ENCODE peak calls at places on chromosomes 4 and X, in seven cellular contexts. E, X, U, O, T, B and R are unnamed samples.
A peak's percentile ranks its signal among the peaks of the same experiment; 100 is the strongest.

GRCh38 chr4:70992354-70992753 is 1.1 kb upstream of the DCK start:
- DNase-seq in T (no peak), B (no peak), E (no peak), X (no peak), U (peak; percentile 23), O (no peak), R (no peak)

GRCh38 chrX:107686792-107687191 is 58.5 kb downstream of the PRPS1 start:
- DNase-seq in X (no peak), O (no peak), U (no peak), B (no peak), E (no peak), T (no peak), R (no peak)

GRCh38 chrX:144219035-144219434 is 335.2 kb downstream of the UBE2NL start:
- DNase-seq in T (peak; percentile 9), E (no peak), X (no peak), U (no peak), O (no peak), B (no peak), R (no peak)

GRCh38 chr4:97987019-97987648 is 156.1 kb downstream of the STPG2 start:
- DNase-seq in T (no peak), U (peak; percentile 44), B (no peak), E (peak; percentile 15), X (peak; percentile 41), O (no peak), R (peak; percentile 4)

GRCh38 chr4:5956285-5957021 is 61.8 kb downstream of the C4orf50 start:
- DNase-seq in U (no peak), B (no peak), O (no peak), E (peak; percentile 87), T (no peak), X (peak; percentile 43), R (peak; percentile 11)

GRCh38 chrX:134374294-134374693 is 85.7 kb upstream of the HPRT1 start:
- DNase-seq in E (no peak), X (no peak), B (no peak), T (no peak), U (no peak), O (no peak), R (no peak)

GRCh38 chrX:31590581-31591113 is 518.8 kb upstream of the FTHL17 start:
- DNase-seq in X (no peak), E (no peak), T (no peak), O (peak; percentile 6), B (no peak), U (no peak), R (peak; percentile 0)

GRCh38 chrX:151699746-151700145 is 4.5 kb downstream of the PRRG3 start:
- DNase-seq in B (no peak), E (no peak), T (no peak), O (no peak), X (no peak), U (no peak), R (no peak)

GRCh38 chr4:134313591-134313990 is 112.0 kb upstream of the PABPC4L start:
- DNase-seq in X (no peak), O (no peak), T (no peak), U (no peak), B (no peak), E (no peak), R (no peak)

GRCh38 chr4:72319596-72319995 is 249.4 kb downstream of the ADAMTS3 start:
- DNase-seq in U (no peak), O (no peak), X (no peak), T (no peak), E (no peak), B (no peak), R (no peak)

GRCh38 chrX:134024686-134025377 is 39.4 kb upstream of the GPC3 start:
- DNase-seq in X (no peak), U (no peak), B (no peak), E (no peak), T (no peak), O (no peak), R (no peak)

GRCh38 chr4:42655921-42656735 is 777 bp downstream of the ATP8A1 start:
- DNase-seq in U (no peak), B (no peak), O (no peak), E (no peak), X (peak; percentile 69), T (no peak), R (peak; percentile 1)

GRCh38 chrX:12370444-12371089 is 232.3 kb downstream of the FRMPD4 start:
- DNase-seq in T (no peak), B (no peak), E (no peak), U (no peak), X (no peak), O (no peak), R (no peak)

GRCh38 chr4:107991945-107992625 is 2.4 kb downstream of the HADH start:
- DNase-seq in E (no peak), B (no peak), O (no peak), U (no peak), T (no peak), X (no peak), R (no peak)

GRCh38 chrX:23810279-23810678 is 27.3 kb downstream of the SAT1 start:
- DNase-seq in E (no peak), X (no peak), T (no peak), B (no peak), O (no peak), U (no peak), R (no peak)

GRCh38 chr4:1578968-1579833 is 104.9 kb downstream of the FAM53A start:
- DNase-seq in T (no peak), X (peak; percentile 91), B (no peak), U (peak; percentile 65), E (no peak), O (peak; percentile 79), R (no peak)

GRCh38 chrX:49919617-49920016 is 2.8 kb upstream of the CLCN5 start:
- DNase-seq in U (no peak), X (peak; percentile 56), E (peak; percentile 13), B (no peak), T (no peak), O (peak; percentile 56), R (peak; percentile 9)

GRCh38 chr4:96472103-96472867 is 632.4 kb downstream of the PDHA2 start:
- DNase-seq in T (no peak), B (no peak), U (no peak), E (no peak), X (no peak), O (peak; percentile 6), R (no peak)

GRCh38 chrX:7059214-7059838 is 88.2 kb upstream of the STS start:
- DNase-seq in O (no peak), B (peak; percentile 89), U (no peak), E (no peak), X (no peak), T (no peak), R (no peak)

DNA sequence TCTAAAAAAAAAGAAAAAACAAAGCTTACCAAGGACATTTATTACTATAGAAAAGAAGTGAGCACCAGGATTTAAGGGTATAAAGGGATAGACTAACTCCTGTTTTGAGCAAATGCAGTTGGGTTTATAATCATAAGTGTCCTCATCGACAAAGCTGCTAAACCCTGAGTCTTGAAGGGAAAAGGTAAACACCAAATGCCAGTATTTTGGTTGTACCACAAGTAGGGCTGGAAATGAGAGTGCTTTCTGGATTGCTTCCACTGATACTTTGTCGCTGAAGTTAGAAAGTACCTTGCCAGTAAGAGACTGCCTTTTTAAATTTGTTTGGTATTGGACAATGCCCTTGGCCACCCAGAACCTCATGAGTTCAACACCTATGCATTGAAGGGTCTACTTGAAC is 53.7 kb downstream of the WDFY3 start:
- DNase-seq in T (no peak), B (no peak), X (no peak), E (no peak), O (no peak), U (no peak), R (no peak)
- TF ChIP-seq YY1 in T (no peak), B (no peak), X (no peak), E (no peak), O (no peak), U (no peak), R (no peak)

GRCh38 chrX:18574591-18574990 is 97.3 kb downstream of the RS1 start:
- DNase-seq in T (no peak), B (no peak), X (no peak), U (no peak), O (no peak), E (no peak), R (no peak)

GRCh38 chrX:18577400-18577799 is 94.5 kb downstream of the RS1 start:
- DNase-seq in O (no peak), U (no peak), B (no peak), E (no peak), X (no peak), T (no peak), R (no peak)

GRCh38 chrX:18575744-18576143 is 96.2 kb downstream of the RS1 start:
- DNase-seq in X (no peak), O (no peak), E (no peak), U (no peak), B (no peak), T (no peak), R (no peak)

GRCh38 chrX:18579495-18579894 is 92.4 kb downstream of the RS1 start:
- DNase-seq in B (no peak), U (no peak), E (no peak), O (no peak), T (no peak), X (no peak), R (no peak)

DNA sequence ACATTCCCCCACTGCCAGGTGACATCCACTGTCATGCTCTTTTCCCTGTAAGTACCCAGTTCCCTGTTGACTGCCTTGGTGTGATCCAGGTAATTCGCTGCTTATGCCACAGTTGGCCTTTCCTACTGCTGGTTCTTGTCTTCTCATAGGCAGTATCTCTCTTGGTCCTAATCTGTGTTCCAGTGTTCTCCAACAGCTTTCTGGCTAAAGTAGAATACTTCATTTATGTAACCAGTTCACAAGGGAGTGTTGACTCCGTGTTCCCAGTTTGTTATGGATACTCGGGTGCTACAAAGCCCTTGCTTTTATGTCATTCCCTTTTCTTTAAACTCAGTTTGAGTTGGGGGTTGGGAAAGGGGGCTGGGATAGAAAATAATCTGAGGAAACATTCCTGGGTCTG is 98.4 kb downstream of the RS1 start:
- DNase-seq in B (no peak), U (no peak), E (no peak), T (no peak), O (no peak), X (no peak), R (no peak)
- TF ChIP-seq YY1 in B (no peak), U (no peak), E (no peak), T (no peak), O (no peak), X (no peak), R (no peak)

DNA sequence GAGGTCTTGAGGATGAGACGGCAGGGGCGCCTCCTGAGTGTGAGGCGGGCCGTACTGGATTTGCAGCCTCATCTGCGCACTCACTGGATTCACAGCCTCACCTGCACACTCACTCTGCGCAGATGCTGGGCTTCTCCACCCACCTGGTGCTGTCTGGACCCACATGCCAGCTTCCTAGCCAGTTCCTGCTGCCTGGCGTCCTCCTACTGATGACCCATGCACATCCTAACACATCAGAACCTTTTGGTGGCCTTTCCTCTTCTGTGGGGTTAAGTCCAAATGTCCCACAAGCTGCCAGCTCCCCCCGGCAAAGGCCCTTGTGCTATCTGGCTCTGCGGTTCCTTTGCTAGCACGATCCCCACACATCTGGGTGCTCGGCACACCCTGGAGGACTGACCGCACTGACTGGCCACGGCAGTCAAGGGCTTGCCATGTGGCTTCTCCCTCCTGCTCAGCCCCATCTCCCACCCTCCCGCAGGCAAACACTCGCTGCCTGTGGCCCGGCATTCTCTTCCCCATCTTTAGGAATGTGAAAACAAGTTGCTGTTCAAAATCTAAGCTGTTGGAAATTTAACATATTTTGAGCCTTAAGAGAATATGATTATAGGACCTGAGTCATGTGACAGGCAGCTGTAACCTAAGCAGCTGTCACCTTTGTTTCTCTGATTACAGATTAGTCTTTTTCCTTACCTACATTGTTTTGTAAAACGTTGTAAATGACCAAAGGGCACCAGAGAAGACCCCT is 39.4 kb upstream of the AFAP1 start:
- DNase-seq in E (peak; percentile 68), U (no peak), B (no peak), T (no peak), O (no peak), X (no peak), R (no peak)
- TF ChIP-seq YY1 in E (no peak), U (no peak), B (no peak), T (no peak), O (no peak), X (no peak), R (no peak)

GRCh38 chrX:63529961-63530360 is 178.8 kb upstream of the SPIN4 start:
- DNase-seq in B (no peak), X (no peak), T (no peak), O (no peak), E (no peak), U (no peak), R (no peak)
- TF ChIP-seq YY1 in B (no peak), X (no peak), T (no peak), O (no peak), E (no peak), U (no peak), R (no peak)